ENCODE peak calls at places on chromosomes 11 and 22, in four cellular contexts. V, Y, C and O are unnamed samples.

GRCh38 chr11:125379565-125380343 is 116.3 kb downstream of the FEZ1 start:
- DNase-seq in V (no peak), Y (no peak), C (no peak), O (no peak)

GRCh38 chr11:9815486-9816136 is 151.7 kb downstream of the SWAP70 start:
- DNase-seq in V (no peak), Y (peak; percentile 91), C (no peak), O (peak; percentile 36)

GRCh38 chr11:102346748-102347525 is at the start of gene BIRC2:
- DNase-seq in V (peak; percentile 95), Y (peak; percentile 92), C (peak; percentile 91), O (peak; percentile 98)

GRCh38 chr11:65790104-65790901 is 3.4 kb downstream of the OVOL1 start:
- DNase-seq in V (no peak), Y (no peak), C (no peak), O (no peak)

GRCh38 chr11:18668131-18668530 is 30.4 kb upstream of the TMEM86A start:
- DNase-seq in V (no peak), Y (no peak), C (no peak), O (no peak)

GRCh38 chr11:75280227-75280671 is 39.7 kb downstream of the TPBGL start:
- DNase-seq in V (peak; percentile 69), Y (peak; percentile 72), C (peak; percentile 53), O (peak; percentile 86)

GRCh38 chr11:107271425-107271824 is 186.2 kb downstream of the CWF19L2 start:
- DNase-seq in V (no peak), Y (no peak), C (no peak), O (no peak)

GRCh38 chr11:57567210-57567511 is 311 bp downstream of the UBE2L6 start:
- DNase-seq in V (no peak), Y (no peak), C (no peak), O (peak; percentile 53)

GRCh38 chr11:117744471-117745280 is 52.3 kb downstream of the DSCAML1 start:
- DNase-seq in V (no peak), Y (no peak), C (no peak), O (no peak)

GRCh38 chr11:79353706-79354105 is 87.1 kb downstream of the TENM4 start:
- DNase-seq in V (no peak), Y (peak; percentile 26), C (no peak), O (no peak)

GRCh38 chr11:13169709-13170108 is 107.9 kb upstream of the BMAL1 start:
- DNase-seq in V (no peak), Y (peak; percentile 96), C (no peak), O (peak; percentile 69)

GRCh38 chr22:49514211-49514610 is 313.5 kb downstream of the BRD1 start:
- DNase-seq in V (no peak), Y (no peak), C (no peak), O (no peak)

GRCh38 chr22:31637938-31638618 is 23.9 kb downstream of the PISD start:
- DNase-seq in V (peak; percentile 55), Y (no peak), C (no peak), O (no peak)

GRCh38 chr22:40040927-40041326 is 46.2 kb downstream of the FAM83F start:
- DNase-seq in V (peak; percentile 59), Y (peak; percentile 79), C (no peak), O (peak; percentile 55)

GRCh38 chr11:76792505-76793264 is 9.5 kb downstream of the TSKU start:
- DNase-seq in V (no peak), Y (no peak), C (peak; percentile 13), O (no peak)
- H3K4me1 ChIP-seq in V (peaks cover 50% of the 10 kb centered on the region), Y (no peaks in the 10 kb centered on the region), C (peaks cover 17% of the 10 kb centered on the region), O (peaks cover 72% of the 10 kb centered on the region)

GRCh38 chr11:47171057-47171838 is 5.4 kb downstream of the ARFGAP2 start:
- DNase-seq in V (no peak), Y (no peak), C (no peak), O (no peak)
- H3K4me1 ChIP-seq in V (peaks cover 47% of the 10 kb centered on the region), Y (peaks cover 8% of the 10 kb centered on the region), C (peaks cover 2% of the 10 kb centered on the region), O (peaks cover 13% of the 10 kb centered on the region)

GRCh38 chr22:28911279-28911640 is 27.9 kb downstream of the ZNRF3 start:
- DNase-seq in V (no peak), Y (no peak), C (no peak), O (no peak)
- H3K4me1 ChIP-seq in V (peaks cover 33% of the 10 kb centered on the region), Y (peaks cover 13% of the 10 kb centered on the region), C (no peaks in the 10 kb centered on the region), O (peaks cover 15% of the 10 kb centered on the region)

GRCh38 chr11:69012092-69013008 is 696 bp downstream of the MRGPRF start:
- DNase-seq in V (no peak), Y (peak; percentile 71), C (no peak), O (peak; percentile 70)

GRCh38 chr11:69010964-69011623 is 2.0 kb downstream of the MRGPRF start:
- DNase-seq in V (peak; percentile 79), Y (peak; percentile 85), C (no peak), O (peak; percentile 97)

GRCh38 chr11:69010361-69010891 is 2.6 kb downstream of the MRGPRF start:
- DNase-seq in V (no peak), Y (peak; percentile 47), C (no peak), O (peak; percentile 42)

GRCh38 chr11:69013009-69013951 is at the start of gene MRGPRF:
- DNase-seq in V (peak; percentile 92), Y (peak; percentile 97), C (peak; percentile 67), O (peak; percentile 94)

DNA sequence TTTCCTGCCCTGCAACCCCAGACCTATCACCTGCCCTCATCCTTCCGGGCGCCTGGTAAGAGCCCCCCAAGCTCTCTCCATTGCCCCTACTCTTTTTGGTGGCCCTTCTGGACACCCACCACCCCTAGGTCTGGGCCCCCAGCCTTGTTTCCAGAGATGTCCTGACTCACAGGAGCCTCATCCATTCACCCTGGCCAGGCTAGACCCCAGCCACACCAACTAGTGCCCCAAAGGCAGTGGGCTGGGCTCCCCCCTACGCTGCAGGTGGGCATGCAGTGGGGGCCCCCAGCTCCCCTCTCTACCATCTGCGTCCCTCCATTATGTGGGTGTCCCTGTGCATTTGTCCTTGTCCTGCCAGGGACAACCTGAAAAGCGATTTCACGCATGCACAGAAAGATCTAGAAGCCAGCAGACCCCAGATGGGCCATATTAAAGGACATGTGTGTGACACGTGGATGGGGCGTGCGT is 1.4 kb downstream of the MRGPRF start:
- DNase-seq in V (no peak), Y (no peak), C (no peak), O (no peak)
- H3K4me1 ChIP-seq in V (peaks cover 46% of the 10 kb centered on the region), Y (peaks cover 40% of the 10 kb centered on the region), C (peaks cover 10% of the 10 kb centered on the region), O (peaks cover 68% of the 10 kb centered on the region)

DNA sequence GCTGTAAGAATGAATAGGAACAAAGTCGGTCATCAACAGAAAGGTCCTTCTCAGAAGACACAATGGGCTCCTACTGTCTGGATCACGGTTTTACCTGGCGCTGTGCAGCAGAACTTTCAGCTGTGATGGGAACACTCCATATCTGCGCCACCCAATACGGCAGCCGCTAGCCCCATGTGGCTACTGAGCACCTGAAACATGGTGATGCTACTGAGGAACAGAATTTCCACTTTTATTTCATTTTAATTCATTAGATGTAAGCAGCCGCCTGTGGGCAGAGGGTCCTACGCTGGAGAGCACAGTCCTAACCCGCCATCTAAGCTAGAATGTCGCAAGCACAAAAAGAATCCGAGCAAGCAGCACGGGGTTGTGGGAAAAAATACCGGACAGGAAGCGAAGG is 2.7 kb downstream of the SULT4A1 start:
- DNase-seq in V (no peak), Y (no peak), C (no peak), O (no peak)
- H3K4me1 ChIP-seq in V (peaks cover 14% of the 10 kb centered on the region), Y (no peaks in the 10 kb centered on the region), C (no peaks in the 10 kb centered on the region), O (no peaks in the 10 kb centered on the region)

DNA sequence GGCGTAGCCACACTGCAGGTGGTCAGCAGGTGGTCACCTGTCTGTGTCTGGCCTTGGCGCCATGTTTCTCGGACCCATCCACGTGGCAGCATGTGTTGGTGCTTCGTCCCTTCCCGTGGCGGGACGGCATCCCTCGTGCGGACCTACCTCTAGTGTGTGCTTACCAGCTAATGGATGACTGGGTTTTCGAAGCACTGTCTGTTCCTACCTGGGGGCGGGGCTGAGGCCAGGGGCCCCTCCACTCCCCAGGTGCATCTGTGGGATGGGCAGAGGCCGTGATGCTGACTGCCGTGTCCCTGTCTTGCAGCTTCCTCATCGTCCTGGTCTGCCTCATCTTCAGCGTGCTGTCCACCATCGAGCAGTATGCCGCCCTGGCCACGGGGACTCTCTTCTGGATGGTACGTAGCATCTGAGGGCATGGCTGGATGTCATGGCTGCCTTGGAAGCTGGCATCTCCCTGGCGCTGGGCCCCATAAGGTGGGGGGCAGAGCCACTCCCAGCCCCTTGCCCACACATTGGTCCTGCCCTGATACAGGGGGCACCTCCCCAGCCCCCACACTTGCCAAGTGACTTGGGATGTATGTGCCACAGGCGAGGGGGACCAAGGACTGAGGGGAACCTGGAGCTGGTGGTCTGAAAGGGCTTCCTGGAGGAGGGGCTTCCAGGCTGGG is 82.9 kb downstream of the KCNQ1 start:
- DNase-seq in V (peak; percentile 27), Y (no peak), C (no peak), O (no peak)
- H3K4me1 ChIP-seq in V (peaks cover 34% of the 10 kb centered on the region), Y (no peaks in the 10 kb centered on the region), C (no peaks in the 10 kb centered on the region), O (no peaks in the 10 kb centered on the region)

GRCh38 chr22:44496305-44496704 is 1.7 kb downstream of the RTL6 start:
- DNase-seq in V (no peak), Y (no peak), C (no peak), O (no peak)

GRCh38 chr22:44491666-44492405 is 6.2 kb downstream of the RTL6 start:
- DNase-seq in V (no peak), Y (no peak), C (no peak), O (no peak)

GRCh38 chr22:44494497-44494896 is 3.5 kb downstream of the RTL6 start:
- DNase-seq in V (no peak), Y (no peak), C (no peak), O (no peak)

GRCh38 chr22:44495629-44496028 is 2.4 kb downstream of the RTL6 start:
- DNase-seq in V (no peak), Y (no peak), C (no peak), O (no peak)

GRCh38 chr22:44493206-44493605 is 4.8 kb downstream of the RTL6 start:
- DNase-seq in V (no peak), Y (no peak), C (no peak), O (no peak)
- H3K4me1 ChIP-seq in V (peaks cover 36% of the 10 kb centered on the region), Y (peaks cover 3% of the 10 kb centered on the region), C (no peaks in the 10 kb centered on the region), O (peaks cover 14% of the 10 kb centered on the region)